ENCODE peak calls at places on chromosomes 13 and 19, in seven cellular contexts. O is brain microvascular endothelial cell; D is activated CD8-positive, alpha-beta T cell treated with anti-CD3 and anti-CD28 coated beads for 36 hours; M is fibroblast of lung; G is mammary epithelial cell; C is dorsolateral prefrontal cortex; B is endothelial cell. W is an unnamed sample.

GRCh38 chr13:104773775-104774174 is 1707.6 kb upstream of the SLC10A2 start:
- DNase-seq in O (peak), D (no peak), M (peak), G (peak), C (no peak), B (peak), W (no peak)

GRCh38 chr13:49428041-49428763 is 15.7 kb downstream of the CAB39L start:
- DNase-seq in O (no peak), D (no peak), M (no peak), G (no peak), C (no peak), B (no peak), W (no peak)

GRCh38 chr19:31947436-31947835 is 398.0 kb upstream of the ZNF507 start:
- DNase-seq in O (no peak), D (no peak), M (no peak), G (no peak), C (no peak), B (no peak), W (no peak)

GRCh38 chr19:40962460-40962961 is 28.6 kb upstream of the CYP2B6 start:
- DNase-seq in O (peak), D (no peak), M (peak), G (peak), C (no peak), B (no peak), W (no peak)

GRCh38 chr19:10045371-10045770 is 32.1 kb downstream of the RDH8 start:
- DNase-seq in O (no peak), D (no peak), M (no peak), G (no peak), C (no peak), B (no peak), W (no peak)

GRCh38 chr13:20669162-20669561 is 34.3 kb upstream of the IL17D start:
- DNase-seq in O (no peak), D (no peak), M (no peak), G (no peak), C (no peak), B (no peak), W (no peak)

GRCh38 chr19:35780717-35781116 is 5.4 kb downstream of the ARHGAP33 start:
- DNase-seq in O (no peak), D (no peak), M (no peak), G (no peak), C (no peak), B (no peak), W (no peak)

GRCh38 chr19:35458192-35458591 is 10.1 kb downstream of the FFAR2 start:
- DNase-seq in O (no peak), D (no peak), M (no peak), G (no peak), C (no peak), B (no peak), W (no peak)

GRCh38 chr13:109479991-109480696 is 306.2 kb downstream of the IRS2 start:
- DNase-seq in O (peak), D (no peak), M (peak), G (peak), C (no peak), B (no peak), W (no peak)

GRCh38 chr19:46198756-46199155 is 30.8 kb upstream of the IGFL1 start:
- DNase-seq in O (no peak), D (no peak), M (peak), G (peak), C (no peak), B (no peak), W (no peak)

GRCh38 chr13:107211073-107211472 is 643.1 kb upstream of the ARGLU1 start:
- DNase-seq in O (peak), D (peak), M (peak), G (peak), C (peak), B (peak), W (peak)

GRCh38 chr13:67156718-67157049 is 73.5 kb downstream of the PCDH9 start:
- DNase-seq in O (no peak), D (no peak), M (no peak), G (no peak), C (no peak), B (no peak), W (no peak)

DNA sequence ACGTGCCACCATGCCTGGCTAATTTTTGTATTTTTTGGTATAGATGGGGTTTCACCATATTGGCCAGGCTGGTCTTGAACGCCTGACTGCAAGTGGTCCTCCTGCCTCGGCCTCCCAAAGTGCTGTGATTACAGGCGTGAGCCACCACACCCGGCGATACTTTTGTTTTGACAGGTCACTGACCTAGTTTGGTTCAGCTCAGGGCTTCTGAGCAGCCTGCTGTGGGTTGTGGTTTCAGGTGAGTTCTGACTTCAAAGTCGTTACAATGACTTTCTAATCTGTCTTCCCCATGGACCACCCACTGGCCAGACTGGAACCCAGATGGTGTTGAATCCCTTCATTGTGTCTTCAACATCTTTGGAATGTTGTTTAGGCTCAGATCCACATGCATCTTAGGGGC is 73.8 kb downstream of the TRPM4 start:
- DNase-seq in O (no peak), D (peak), M (no peak), G (no peak), C (no peak), B (no peak), W (no peak)
- TF ChIP-seq CTCF in O (no peak), D (no peak), M (no peak), G (no peak), C (no peak), B (no peak), W (no peak)

DNA sequence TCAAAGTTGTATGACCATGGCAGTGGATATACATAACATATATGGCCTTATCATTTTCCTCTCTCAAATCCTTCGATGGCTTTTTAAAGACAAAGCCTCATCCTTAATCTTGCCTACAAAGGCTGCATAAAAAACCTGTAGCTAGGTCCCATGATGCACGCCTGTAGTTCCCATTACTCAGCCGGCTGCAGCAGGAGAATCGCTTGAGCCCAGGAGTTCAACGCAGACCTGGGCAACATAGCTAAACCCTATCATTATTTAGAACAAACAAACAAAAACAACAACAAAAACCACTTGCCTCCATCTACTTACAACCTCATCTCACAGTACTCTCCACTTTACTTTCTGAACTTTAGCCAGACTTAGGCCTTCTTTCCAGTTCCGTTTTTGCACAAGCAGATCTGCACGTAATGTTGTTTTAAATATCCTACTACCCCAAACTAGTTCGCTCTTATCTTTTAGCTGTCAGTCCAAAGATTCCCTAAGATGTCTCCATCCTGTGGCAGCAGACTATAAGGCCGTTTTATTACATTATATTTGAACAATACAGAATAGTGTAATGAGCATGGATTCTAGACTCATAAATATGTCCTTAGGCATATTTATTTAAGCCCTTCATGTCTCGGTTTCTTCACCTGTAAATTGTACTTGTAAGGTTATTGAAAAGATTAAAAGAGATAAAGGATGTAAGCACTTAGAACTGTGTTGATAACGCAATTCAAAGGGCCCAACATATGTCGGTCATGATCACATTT is 969 bp upstream of the POMP start:
- DNase-seq in O (no peak), D (no peak), M (peak), G (peak), C (no peak), B (no peak), W (no peak)
- TF ChIP-seq CTCF in O (peak), D (no peak), M (no peak), G (no peak), C (no peak), B (no peak), W (no peak)

GRCh38 chr13:77696863-77697207 is 652 bp upstream of the SLAIN1 start:
- DNase-seq in O (no peak), D (no peak), M (no peak), G (no peak), C (no peak), B (no peak), W (no peak)
- TF ChIP-seq CTCF in O (no peak), D (no peak), M (no peak), G (no peak), C (no peak), B (no peak), W (no peak)

GRCh38 chr13:24407844-24408243 is 98.5 kb downstream of the C1QTNF9 start:
- DNase-seq in O (no peak), D (no peak), M (no peak), G (no peak), C (no peak), B (no peak), W (no peak)
- TF ChIP-seq CTCF in O (peak), D (peak), M (no peak), G (peak), C (no peak), B (no peak), W (peak)

GRCh38 chr13:85501616-85502015 is 297.6 kb downstream of the SLITRK6 start:
- DNase-seq in O (no peak), D (no peak), M (no peak), G (no peak), C (no peak), B (no peak), W (no peak)

GRCh38 chr13:85498774-85499173 is 300.4 kb downstream of the SLITRK6 start:
- DNase-seq in O (no peak), D (no peak), M (peak), G (no peak), C (no peak), B (no peak), W (no peak)

GRCh38 chr13:85500716-85501256 is 298.4 kb downstream of the SLITRK6 start:
- DNase-seq in O (no peak), D (no peak), M (no peak), G (peak), C (no peak), B (no peak), W (no peak)

GRCh38 chr13:85508683-85509329 is 290.4 kb downstream of the SLITRK6 start:
- DNase-seq in O (peak), D (no peak), M (peak), G (peak), C (no peak), B (no peak), W (no peak)

DNA sequence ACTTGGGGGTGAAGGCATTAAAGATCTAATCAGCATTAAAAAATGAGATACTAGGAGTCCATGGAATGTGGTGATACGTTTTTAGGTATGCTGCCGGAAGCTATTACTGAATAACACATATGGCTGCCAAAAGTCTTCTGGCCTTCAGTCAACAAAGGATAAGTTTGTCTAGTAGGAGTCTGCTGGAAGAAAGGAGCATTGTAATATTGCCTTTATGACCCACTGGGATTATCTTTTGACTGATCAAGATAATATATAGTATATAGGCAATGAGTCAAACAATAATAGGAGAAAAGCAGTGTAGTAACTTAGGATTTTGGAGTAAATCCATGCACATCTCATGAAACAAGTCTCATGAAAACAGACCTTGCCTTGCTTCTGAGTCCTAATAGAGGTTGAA is 295.4 kb downstream of the SLITRK6 start:
- DNase-seq in O (peak), D (no peak), M (peak), G (peak), C (no peak), B (no peak), W (no peak)
- TF ChIP-seq CTCF in O (no peak), D (no peak), M (no peak), G (no peak), C (no peak), B (no peak), W (no peak)

GRCh38 chr13:33441015-33441414 is 155.5 kb upstream of the STARD13 start:
- DNase-seq in O (no peak), D (no peak), M (peak), G (peak), C (no peak), B (peak), W (no peak)
- TF ChIP-seq CTCF in O (peak), D (no peak), M (no peak), G (peak), C (no peak), B (no peak), W (peak)

GRCh38 chr19:47792616-47793015 is 11.7 kb downstream of the TPRX1 start:
- DNase-seq in O (no peak), D (no peak), M (no peak), G (no peak), C (no peak), B (no peak), W (no peak)

GRCh38 chr19:47794526-47794925 is 9.8 kb downstream of the TPRX1 start:
- DNase-seq in O (no peak), D (no peak), M (no peak), G (no peak), C (no peak), B (no peak), W (no peak)

GRCh38 chr19:47786566-47786965 is 8.1 kb downstream of the SELENOW start:
- DNase-seq in O (no peak), D (no peak), M (no peak), G (no peak), C (no peak), B (no peak), W (no peak)

DNA sequence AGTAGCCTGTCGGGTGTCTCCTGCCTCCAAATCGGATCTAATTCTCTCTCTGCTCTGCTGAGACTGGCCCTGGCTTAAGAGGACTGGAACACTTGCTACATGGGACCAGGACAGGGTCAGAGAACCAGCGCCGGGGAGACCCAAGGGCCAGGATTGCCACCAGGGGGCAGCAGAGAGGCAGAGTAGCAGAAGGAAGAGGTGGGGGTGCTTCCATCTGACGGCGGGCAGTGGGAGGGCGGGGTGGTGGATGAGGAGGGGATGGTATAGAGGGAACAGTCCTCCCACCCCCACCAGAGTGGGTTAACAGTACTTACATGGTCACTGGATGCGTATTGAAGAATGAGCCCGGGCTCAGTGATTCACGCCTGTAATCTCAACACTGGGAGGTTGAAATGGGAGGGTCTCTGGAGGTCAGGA is 11.9 kb downstream of the SELENOW start:
- DNase-seq in O (peak), D (peak), M (peak), G (peak), C (peak), B (peak), W (peak)
- TF ChIP-seq CTCF in O (peak), D (peak), M (peak), G (peak), C (peak), B (peak), W (peak)

DNA sequence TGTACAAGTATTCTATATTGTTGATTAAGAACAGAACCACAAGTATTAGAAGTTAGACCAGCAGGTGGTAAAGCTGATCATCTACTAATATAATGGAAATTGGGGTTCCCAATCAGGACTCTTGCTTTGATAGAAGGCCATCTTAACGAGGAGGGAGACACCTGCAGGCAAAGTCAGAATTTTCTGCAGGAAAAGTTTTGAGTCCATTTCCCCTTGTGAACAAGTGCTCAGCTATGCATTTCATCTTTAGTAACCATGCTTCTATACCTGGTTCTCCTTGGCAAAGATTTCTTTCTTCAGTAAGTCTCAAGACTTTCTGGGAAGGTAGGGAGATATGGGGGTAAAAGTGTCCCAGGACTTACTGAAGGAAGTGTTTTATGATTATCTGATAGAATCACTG is 36.1 kb upstream of the USPL1 start:
- DNase-seq in O (no peak), D (peak), M (no peak), G (no peak), C (no peak), B (peak), W (no peak)
- TF ChIP-seq CTCF in O (peak), D (peak), M (no peak), G (peak), C (no peak), B (no peak), W (peak)

GRCh38 chr19:51799311-51799997 is 4.5 kb downstream of the FPR3 start:
- DNase-seq in O (peak), D (no peak), M (peak), G (peak), C (no peak), B (no peak), W (no peak)
- TF ChIP-seq CTCF in O (no peak), D (no peak), M (no peak), G (no peak), C (no peak), B (no peak), W (no peak)